ENCODE peak calls at places on chromosomes 2 and 18, in seven cellular contexts. H is IMR-90, D is H9, L is mesenchymal stem cell, E is mesendoderm, U is H1, N is trophoblast cell. V is an unnamed sample.

GRCh38 chr2:133566967-133567645 is 1.2 kb downstream of the NCKAP5 start:
- DNase-seq in H (peak; percentile 88), D (peak; percentile 39), L (peak; percentile 71), E (peak; percentile 67), U (no peak), N (no peak), V (no peak)

GRCh38 chr18:57839942-57840381 is 36.8 kb upstream of the ATP8B1 start:
- DNase-seq in H (peak; percentile 92), D (no peak), L (peak; percentile 66), E (no peak), U (no peak), N (peak; percentile 99), V (no peak)

GRCh38 chr2:234488913-234489451 is 7.9 kb downstream of the ARL4C start:
- DNase-seq in H (no peak), D (no peak), L (no peak), E (no peak), U (no peak), N (no peak), V (no peak)

GRCh38 chr2:229350117-229350805 is 79.2 kb upstream of the PID1 start:
- DNase-seq in H (no peak), D (no peak), L (no peak), E (no peak), U (no peak), N (peak; percentile 46), V (no peak)

GRCh38 chr2:25079050-25079635 is 37.3 kb downstream of the EFR3B start:
- DNase-seq in H (no peak), D (no peak), L (no peak), E (no peak), U (no peak), N (no peak), V (no peak)

GRCh38 chr2:54566896-54567295 is 110.8 kb downstream of the SPTBN1 start:
- DNase-seq in H (no peak), D (no peak), L (no peak), E (no peak), U (no peak), N (no peak), V (no peak)

GRCh38 chr2:106614511-106615291 is 127.5 kb downstream of the CD8B2 start:
- DNase-seq in H (no peak), D (no peak), L (no peak), E (no peak), U (no peak), N (no peak), V (no peak)

GRCh38 chr18:59072727-59073421 is 66.8 kb upstream of the SEC11C start:
- DNase-seq in H (no peak), D (no peak), L (no peak), E (no peak), U (no peak), N (no peak), V (no peak)

GRCh38 chr2:141728886-141729285 is 401.9 kb downstream of the LRP1B start:
- DNase-seq in H (no peak), D (peak; percentile 30), L (no peak), E (peak; percentile 29), U (no peak), N (no peak), V (no peak)

GRCh38 chr18:23540867-23541266 is 37.6 kb downstream of the RMC1 start:
- DNase-seq in H (peak; percentile 16), D (no peak), L (peak; percentile 80), E (no peak), U (no peak), N (peak; percentile 70), V (no peak)

GRCh38 chr2:58054264-58054663 is 7.7 kb downstream of the VRK2 start:
- DNase-seq in H (peak; percentile 47), D (no peak), L (no peak), E (no peak), U (no peak), N (peak; percentile 5), V (no peak)

GRCh38 chr2:191178806-191179514 is 28.2 kb upstream of the STAT4 start:
- DNase-seq in H (peak; percentile 39), D (no peak), L (no peak), E (no peak), U (no peak), N (peak; percentile 95), V (no peak)

GRCh38 chr2:82837588-82838304 is 1621.3 kb downstream of the SUCLG1 start:
- DNase-seq in H (peak; percentile 70), D (no peak), L (peak; percentile 90), E (peak; percentile 38), U (no peak), N (peak; percentile 21), V (no peak)

GRCh38 chr2:108634591-108635160 is 84.6 kb upstream of the RANBP2 start:
- DNase-seq in H (no peak), D (no peak), L (peak; percentile 55), E (peak; percentile 39), U (no peak), N (peak; percentile 62), V (no peak)

GRCh38 chr18:49572935-49573334 is 11.1 kb downstream of the LIPG start:
- DNase-seq in H (no peak), D (no peak), L (no peak), E (no peak), U (no peak), N (no peak), V (peak; percentile 58)

GRCh38 chr2:199797431-199797830 is 53.6 kb downstream of the FTCDNL1 start:
- DNase-seq in H (no peak), D (no peak), L (no peak), E (no peak), U (no peak), N (no peak), V (no peak)

GRCh38 chr2:3001595-3002184 is 375.9 kb downstream of the EIPR1 start:
- DNase-seq in H (no peak), D (no peak), L (no peak), E (peak; percentile 37), U (no peak), N (no peak), V (no peak)

GRCh38 chr2:161662373-161662772 is 38.2 kb downstream of the SLC4A10 start:
- DNase-seq in H (no peak), D (no peak), L (no peak), E (no peak), U (no peak), N (no peak), V (no peak)

GRCh38 chr2:235394278-235394828 is 99.5 kb upstream of the AGAP1 start:
- DNase-seq in H (peak; percentile 69), D (no peak), L (peak; percentile 87), E (peak; percentile 49), U (no peak), N (peak; percentile 87), V (no peak)

GRCh38 chr2:16071039-16071864 is 130.9 kb downstream of the MYCN start:
- DNase-seq in H (no peak), D (no peak), L (no peak), E (no peak), U (no peak), N (no peak), V (no peak)
- H3K4me1 ChIP-seq in H (no peaks in the 10 kb centered on the region), D (peaks cover 4% of the 10 kb centered on the region), L (no peaks in the 10 kb centered on the region), E (peaks cover 7% of the 10 kb centered on the region), U (no peaks in the 10 kb centered on the region), N (peaks cover 12% of the 10 kb centered on the region), V (peaks cover 21% of the 10 kb centered on the region)

GRCh38 chr2:85166021-85166420 is 32.8 kb downstream of the TCF7L1 start:
- DNase-seq in H (no peak), D (no peak), L (no peak), E (no peak), U (no peak), N (peak; percentile 50), V (no peak)
- H2AK5ac ChIP-seq in H (no peak overlapping the region), D (no peak overlapping the region), L (no peak overlapping the region), E (no peak overlapping the region), U (no peak overlapping the region), N (no peak overlapping the region), V (no peak overlapping the region)

GRCh38 chr2:121783180-121783579 is 27.7 kb downstream of the TSN start:
- DNase-seq in H (no peak), D (no peak), L (no peak), E (no peak), U (no peak), N (no peak), V (no peak)

GRCh38 chr2:121776361-121776760 is 20.9 kb downstream of the TSN start:
- DNase-seq in H (no peak), D (no peak), L (no peak), E (no peak), U (no peak), N (no peak), V (no peak)

GRCh38 chr2:121776885-121777698 is 21.6 kb downstream of the TSN start:
- DNase-seq in H (peak; percentile 11), D (no peak), L (no peak), E (peak; percentile 52), U (no peak), N (no peak), V (no peak)

GRCh38 chr2:121777699-121778058 is 22.2 kb downstream of the TSN start:
- DNase-seq in H (peak; percentile 71), D (no peak), L (no peak), E (no peak), U (no peak), N (no peak), V (no peak)

GRCh38 chr2:121778736-121779487 is 23.5 kb downstream of the TSN start:
- DNase-seq in H (no peak), D (no peak), L (no peak), E (peak; percentile 42), U (no peak), N (peak; percentile 81), V (no peak)
- H4K8ac ChIP-seq in H (no peak overlapping the region), D (no peak overlapping the region), L (no peak overlapping the region), E (no peak overlapping the region), U (no peak overlapping the region), N (no peak overlapping the region), V (no peak overlapping the region)

GRCh38 chr2:1995086-1995485 is 250.8 kb upstream of the PXDN start:
- DNase-seq in H (no peak), D (no peak), L (no peak), E (no peak), U (no peak), N (no peak), V (no peak)
- H3K4me1 ChIP-seq in H (no peaks in the 10 kb centered on the region), D (no peaks in the 10 kb centered on the region), L (peaks cover 26% of the 10 kb centered on the region), E (no peaks in the 10 kb centered on the region), U (no peaks in the 10 kb centered on the region), N (no peaks in the 10 kb centered on the region), V (no peaks in the 10 kb centered on the region)

GRCh38 chr18:8701546-8702118 is 3.7 kb upstream of the MTCL1 start:
- DNase-seq in H (peak; percentile 91), D (no peak), L (peak; percentile 81), E (no peak), U (no peak), N (no peak), V (no peak)
- H2AK5ac ChIP-seq in H (peak overlapping the region; percentile 93), D (no peak overlapping the region), L (no peak overlapping the region), E (no peak overlapping the region), U (no peak overlapping the region), N (no peak overlapping the region), V (peak overlapping the region; percentile 83)